ENCODE peak calls at places on chromosomes 3 and 15, in four cellular contexts. X, Y, E and L are unnamed samples.
A peak's percentile ranks its signal among the peaks of the same experiment; 100 is the strongest.

GRCh38 chr3:152328841-152329240 is 60.1 kb downstream of the MBNL1 start:
- DNase-seq in X (no peak), Y (peak; percentile 78), E (no peak), L (no peak)

GRCh38 chr15:61118885-61119284 is 110.2 kb downstream of the RORA start:
- DNase-seq in X (peak; percentile 35), Y (no peak), E (peak; percentile 37), L (peak; percentile 45)

GRCh38 chr15:95883064-95883463 is 447.4 kb upstream of the NR2F2 start:
- DNase-seq in X (peak; percentile 32), Y (no peak), E (no peak), L (no peak)

GRCh38 chr3:105626739-105627138 is 242.1 kb downstream of the CBLB start:
- DNase-seq in X (no peak), Y (no peak), E (no peak), L (peak; percentile 12)

GRCh38 chr3:57910988-57911387 is 97.2 kb upstream of the FLNB start:
- DNase-seq in X (no peak), Y (peak; percentile 16), E (peak; percentile 22), L (no peak)

GRCh38 chr3:189772584-189772983 is 141.4 kb downstream of the TP63 start:
- DNase-seq in X (no peak), Y (no peak), E (no peak), L (no peak)

GRCh38 chr3:178494376-178494775 is 41.9 kb upstream of the KCNMB2 start:
- DNase-seq in X (no peak), Y (no peak), E (no peak), L (no peak)

GRCh38 chr3:51434746-51435323 is 43.8 kb downstream of the RBM15B start:
- DNase-seq in X (peak; percentile 30), Y (peak; percentile 48), E (peak; percentile 52), L (peak; percentile 53)

GRCh38 chr3:194129581-194130133 is 6.3 kb upstream of the HES1 start:
- DNase-seq in X (peak; percentile 61), Y (peak; percentile 80), E (no peak), L (no peak)

GRCh38 chr15:75213768-75214221 is 12.1 kb downstream of the C15orf39 start:
- DNase-seq in X (no peak), Y (no peak), E (no peak), L (no peak)

GRCh38 chr15:77083381-77084160 is 12.7 kb upstream of the TSPAN3 start:
- DNase-seq in X (peak; percentile 75), Y (peak; percentile 75), E (peak; percentile 79), L (no peak)

GRCh38 chr15:66085128-66085527 is 168.4 kb downstream of the MEGF11 start:
- DNase-seq in X (peak; percentile 61), Y (peak; percentile 31), E (no peak), L (no peak)

GRCh38 chr15:51688863-51689262 is 7.6 kb downstream of the SCG3 start:
- DNase-seq in X (no peak), Y (no peak), E (no peak), L (peak; percentile 46)

GRCh38 chr15:45588199-45588910 is 1.2 kb downstream of the BLOC1S6 start:
- DNase-seq in X (no peak), Y (peak; percentile 16), E (no peak), L (no peak)

GRCh38 chr3:88301273-88302002 is 151.7 kb downstream of the C3orf38 start:
- DNase-seq in X (no peak), Y (no peak), E (no peak), L (no peak)

GRCh38 chr3:24336101-24336500 is 158.5 kb downstream of the THRB start:
- DNase-seq in X (no peak), Y (no peak), E (no peak), L (no peak)

GRCh38 chr15:73631915-73632669 is 1.1 kb downstream of the NPTN start:
- DNase-seq in X (no peak), Y (no peak), E (peak; percentile 54), L (peak; percentile 26)

GRCh38 chr15:73630796-73631471 is 2.3 kb downstream of the NPTN start:
- DNase-seq in X (no peak), Y (no peak), E (no peak), L (no peak)

GRCh38 chr15:73628102-73628501 is 5.1 kb downstream of the NPTN start:
- DNase-seq in X (no peak), Y (peak; percentile 23), E (no peak), L (no peak)

GRCh38 chr15:73630030-73630429 is 3.2 kb downstream of the NPTN start:
- DNase-seq in X (no peak), Y (peak; percentile 43), E (no peak), L (no peak)

DNA sequence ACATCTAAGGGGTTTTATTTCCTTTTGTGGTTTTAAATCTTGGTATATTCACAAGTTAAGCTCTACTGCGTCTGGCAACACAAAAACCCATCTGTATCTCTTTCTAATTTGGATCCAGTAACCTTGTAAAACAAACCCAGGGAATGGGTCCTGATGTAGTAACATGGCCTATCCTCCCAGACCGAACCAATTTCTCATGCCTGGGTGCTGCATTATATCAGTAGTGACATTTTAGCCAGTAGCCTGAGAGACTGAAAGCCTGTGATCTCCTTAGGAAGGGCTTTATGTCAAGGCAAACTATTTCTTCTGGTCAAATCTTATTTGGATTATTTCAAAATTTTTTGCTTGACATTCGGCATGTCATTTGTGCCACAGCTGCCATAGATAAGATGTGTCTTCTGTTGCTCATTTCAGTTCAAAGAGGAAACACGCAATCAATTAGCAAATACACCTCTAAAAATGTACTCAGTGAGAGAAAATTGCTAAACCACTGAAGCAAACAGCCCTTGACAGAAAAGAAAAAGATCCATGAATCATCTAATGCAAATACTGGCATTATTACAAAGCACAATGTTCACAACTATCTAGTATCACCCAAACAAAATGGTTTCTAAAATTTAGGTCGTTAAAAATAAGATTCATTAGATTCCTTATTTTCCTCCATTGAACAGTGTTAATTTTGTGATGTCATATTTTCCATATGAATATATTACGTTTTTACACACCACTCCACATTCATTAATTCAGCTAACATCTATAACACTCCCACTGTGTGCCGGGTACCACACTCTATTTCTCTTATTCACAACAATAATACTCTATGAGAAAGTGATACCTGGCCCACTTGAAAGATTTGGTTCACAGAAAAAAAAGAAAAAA is 4.0 kb downstream of the NPTN start:
- DNase-seq in X (no peak), Y (peak; percentile 74), E (peak; percentile 35), L (no peak)
- TF ChIP-seq FOXJ3 in X (no peak), Y (peak; percentile 27), E (no peak), L (no peak)

GRCh38 chr3:93961489-93961888 is 12.2 kb downstream of the PROS1 start:
- DNase-seq in X (no peak), Y (no peak), E (no peak), L (no peak)

GRCh38 chr3:93962798-93963197 is 10.9 kb downstream of the PROS1 start:
- DNase-seq in X (no peak), Y (no peak), E (no peak), L (no peak)

GRCh38 chr3:93961026-93961425 is 12.7 kb downstream of the PROS1 start:
- DNase-seq in X (no peak), Y (no peak), E (no peak), L (no peak)
- TF ChIP-seq FOXJ3 in X (no peak), Y (no peak), E (no peak), L (no peak)

GRCh38 chr3:125386811-125387210 is 11.7 kb upstream of the ZNF148 start:
- DNase-seq in X (no peak), Y (no peak), E (no peak), L (no peak)

GRCh38 chr3:125382323-125382722 is 7.2 kb upstream of the ZNF148 start:
- DNase-seq in X (no peak), Y (no peak), E (no peak), L (no peak)

GRCh38 chr3:125381314-125381713 is 6.2 kb upstream of the ZNF148 start:
- DNase-seq in X (no peak), Y (no peak), E (no peak), L (no peak)

GRCh38 chr3:125381743-125382142 is 6.6 kb upstream of the ZNF148 start:
- DNase-seq in X (no peak), Y (no peak), E (no peak), L (no peak)

DNA sequence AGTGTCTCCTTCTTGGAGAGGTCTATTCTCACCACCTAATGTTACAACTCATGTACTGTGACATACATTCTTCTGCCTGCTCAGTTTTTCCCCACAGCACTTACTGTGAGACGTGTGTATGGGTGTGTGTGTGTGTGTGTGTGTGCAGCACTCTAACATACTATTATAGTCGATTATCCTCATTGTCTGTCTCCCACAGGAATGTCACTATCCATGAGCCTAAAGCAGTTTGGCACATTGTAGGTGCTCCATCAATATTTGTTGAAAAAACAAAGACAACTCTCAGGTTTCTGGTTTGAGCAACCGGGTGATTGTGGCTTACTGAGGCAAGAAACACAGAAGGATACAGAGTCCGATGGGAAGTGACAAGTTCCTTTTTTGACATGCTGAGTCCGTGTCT is 8.6 kb upstream of the ZNF148 start:
- DNase-seq in X (no peak), Y (peak; percentile 25), E (no peak), L (no peak)
- TF ChIP-seq FOXJ3 in X (no peak), Y (no peak), E (no peak), L (no peak)

DNA sequence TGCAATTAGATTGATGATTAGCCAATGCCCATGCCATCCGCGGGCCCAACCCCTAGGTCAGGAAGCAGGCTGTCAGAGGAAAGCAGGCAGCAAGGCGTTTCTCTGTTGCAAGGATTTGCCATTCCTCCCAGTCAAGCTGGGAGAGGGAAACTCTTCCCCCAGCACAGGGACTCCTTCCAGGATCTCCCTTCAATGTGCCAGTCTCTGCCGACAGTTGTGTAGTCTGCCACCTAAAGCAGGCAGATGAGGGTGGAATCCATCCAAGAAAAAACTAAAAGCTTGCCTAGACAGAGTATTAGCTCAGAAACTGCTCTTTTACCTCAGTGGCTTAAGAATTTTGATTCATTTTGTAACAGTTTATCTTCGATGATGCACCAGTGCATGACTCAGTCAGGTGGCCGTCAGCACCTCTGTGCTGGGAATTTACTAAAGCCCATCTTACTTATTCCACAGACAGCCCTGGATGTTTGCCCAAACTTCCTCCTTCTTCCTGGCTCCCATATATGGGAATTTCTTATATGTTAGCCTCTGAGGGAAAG is 501.5 kb upstream of the THBS1 start:
- DNase-seq in X (no peak), Y (no peak), E (no peak), L (no peak)
- TF ChIP-seq FOXJ3 in X (no peak), Y (no peak), E (no peak), L (no peak)

GRCh38 chr15:86268558-86268957 is 188.9 kb downstream of the AGBL1 start:
- DNase-seq in X (no peak), Y (no peak), E (no peak), L (no peak)
- TF ChIP-seq FOXJ3 in X (no peak), Y (no peak), E (no peak), L (no peak)

DNA sequence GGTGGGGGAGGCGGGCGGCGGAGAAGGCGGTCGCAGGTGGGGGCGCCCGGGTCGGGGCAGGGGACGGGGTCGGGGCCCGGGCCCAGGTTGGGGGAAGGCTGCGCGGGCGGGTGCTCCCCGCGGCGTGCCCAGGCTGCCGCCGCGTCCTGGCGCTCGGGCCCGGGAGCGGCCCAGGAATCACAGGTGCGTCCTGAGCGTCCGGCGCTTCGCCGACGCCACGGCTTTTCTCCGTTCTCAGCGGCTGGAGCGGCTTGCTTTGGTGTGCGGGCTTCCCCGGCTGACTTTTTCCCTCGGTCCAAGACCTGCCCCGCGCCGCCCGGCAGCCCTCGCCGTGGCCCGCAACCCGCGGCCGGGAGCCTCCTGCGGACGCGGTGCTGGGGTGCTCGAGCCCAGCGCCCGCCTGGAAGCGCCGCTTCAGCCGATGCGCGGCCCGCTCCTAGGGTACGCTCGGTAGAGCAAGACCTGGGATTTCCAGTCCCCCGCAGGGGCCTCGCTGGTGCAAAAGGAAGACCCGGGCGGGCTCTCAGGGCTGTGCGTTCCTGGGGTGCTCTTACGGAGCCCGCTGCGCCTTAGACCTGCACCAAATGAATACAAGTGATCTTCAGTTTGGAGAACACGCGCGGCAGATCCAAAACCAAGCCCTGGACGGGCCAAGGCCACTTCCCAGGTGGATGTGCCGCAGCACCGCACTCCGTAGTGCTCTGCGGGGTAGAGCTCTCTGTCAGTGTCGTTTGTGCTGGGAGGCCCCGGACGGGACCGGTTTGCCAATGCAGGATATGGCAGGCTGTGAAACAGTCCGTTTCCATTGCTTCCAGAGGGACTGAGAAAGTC is 639 bp downstream of the NIPA1 start:
- DNase-seq in X (peak; percentile 53), Y (peak; percentile 10), E (peak; percentile 66), L (peak; percentile 34)
- TF ChIP-seq FOXJ3 in X (no peak), Y (no peak), E (no peak), L (no peak)

GRCh38 chr3:140715035-140715434 is 37.2 kb downstream of the TRIM42 start:
- DNase-seq in X (no peak), Y (no peak), E (no peak), L (no peak)
- TF ChIP-seq FOXJ3 in X (no peak), Y (no peak), E (no peak), L (no peak)